ENCODE peak calls at places on chromosomes 13 and 19, in five cellular contexts. N, C, B, M and G are unnamed samples.

GRCh38 chr19:29926031-29926430 is 16.0 kb upstream of the URI1 start:
- ATAC-seq in C (no peak), B (no peak), N (no peak), M (no peak), G (no peak)

GRCh38 chr19:19324059-19324755 is 3.6 kb downstream of the MAU2 start:
- ATAC-seq in N (no peak), C (no peak), B (no peak), M (no peak), G (no peak)

GRCh38 chr13:33817513-33817842 is 471 bp upstream of the RFC3 start:
- ATAC-seq in C (no peak), B (peak; percentile 9), M (no peak), N (no peak), G (peak; percentile 23)

GRCh38 chr13:41402695-41403511 is 54.4 kb upstream of the RGCC start:
- ATAC-seq in B (peak; percentile 86), M (peak; percentile 90), C (peak; percentile 91), N (peak; percentile 92), G (no peak)

GRCh38 chr13:100280681-100281080 is 191.8 kb downstream of the PCCA start:
- ATAC-seq in B (no peak), M (no peak), C (no peak), N (no peak), G (no peak)

GRCh38 chr19:39676004-39676403 is 20.3 kb downstream of the LGALS16 start:
- ATAC-seq in B (no peak), C (no peak), N (no peak), M (no peak), G (no peak)

GRCh38 chr13:72397265-72397664 is 330.2 kb downstream of the MZT1 start:
- ATAC-seq in M (no peak), N (no peak), C (no peak), B (no peak), G (no peak)

GRCh38 chr19:14333101-14333871 is 48.0 kb upstream of the ADGRE5 start:
- ATAC-seq in B (peak; percentile 80), C (peak; percentile 45), N (peak; percentile 97), M (peak; percentile 94), G (peak; percentile 25)

GRCh38 chr13:111396457-111396856 is 76.0 kb downstream of the TEX29 start:
- ATAC-seq in N (no peak), C (no peak), M (no peak), B (no peak), G (no peak)

GRCh38 chr19:10617409-10618121 is 7.8 kb upstream of the SLC44A2 start:
- ATAC-seq in B (peak; percentile 22), M (peak; percentile 17), N (no peak), C (peak; percentile 51), G (no peak)

GRCh38 chr19:47032171-47032811 is 12.7 kb downstream of the NPAS1 start:
- ATAC-seq in B (peak; percentile 68), N (peak; percentile 79), C (peak; percentile 55), M (peak; percentile 64), G (no peak)

GRCh38 chr19:29292146-29292545 is 79.2 kb upstream of the UQCRFS1 start:
- ATAC-seq in B (no peak), M (no peak), N (no peak), C (peak; percentile 56), G (no peak)

GRCh38 chr13:29924482-29924884 is 74.1 kb upstream of the UBL3 start:
- ATAC-seq in M (peak; percentile 62), N (peak; percentile 20), B (no peak), C (no peak), G (no peak)

GRCh38 chr19:28966737-28967401 is 246.1 kb downstream of the UQCRFS1 start:
- ATAC-seq in N (no peak), M (no peak), B (no peak), C (no peak), G (no peak)

GRCh38 chr13:109256866-109257760 is 529.3 kb downstream of the IRS2 start:
- ATAC-seq in B (peak; percentile 75), C (no peak), M (peak; percentile 87), N (no peak), G (peak; percentile 97)

GRCh38 chr13:79779761-79780160 is 298.8 kb downstream of the NDFIP2 start:
- ATAC-seq in C (no peak), B (no peak), N (no peak), M (no peak), G (peak; percentile 87)

GRCh38 chr19:47266401-47266885 is 8.2 kb upstream of the INAFM1 start:
- ATAC-seq in N (no peak), B (no peak), C (no peak), M (no peak), G (no peak)

GRCh38 chr19:4597278-4597974 is 37.9 kb upstream of the SEMA6B start:
- ATAC-seq in N (peak; percentile 47), C (peak; percentile 74), M (no peak), B (peak; percentile 61), G (no peak)

GRCh38 chr13:111005808-111006494 is 91.1 kb upstream of the ANKRD10 start:
- ATAC-seq in N (peak; percentile 56), M (no peak), C (peak; percentile 39), B (peak; percentile 64), G (peak; percentile 59)

DNA sequence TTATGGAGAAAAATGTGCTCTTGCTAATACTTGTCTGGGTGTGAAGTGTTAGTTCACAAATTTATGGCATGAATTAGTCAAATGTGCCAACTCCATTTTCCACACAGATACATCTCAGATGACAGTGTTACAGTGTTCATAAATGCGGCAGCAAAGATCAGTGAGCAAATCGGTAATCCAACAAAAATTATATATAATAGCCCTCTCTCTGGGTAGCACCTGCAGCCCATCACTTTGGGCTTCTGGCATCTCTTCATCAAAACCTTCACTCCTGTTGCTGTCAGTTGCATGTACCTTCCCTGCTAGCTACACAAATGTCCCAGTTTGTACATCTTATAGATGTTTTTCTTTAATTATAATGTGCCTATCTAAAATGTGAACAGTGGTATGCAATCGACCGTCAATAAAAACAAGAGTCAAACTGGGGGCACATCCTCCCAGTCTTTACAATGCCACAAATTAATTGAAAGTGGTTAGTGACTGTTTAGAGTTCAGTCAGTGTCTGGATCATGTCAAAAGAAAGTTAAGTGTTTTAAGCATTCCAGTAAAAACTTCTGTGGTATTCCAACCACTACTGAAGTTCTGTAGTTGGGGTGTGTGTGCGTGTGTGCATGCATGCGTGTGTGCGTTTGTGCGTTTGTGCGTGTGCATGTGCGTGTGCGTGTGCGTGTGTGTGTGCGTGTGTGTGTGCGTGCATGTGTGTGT is 448.9 kb downstream of the DCT start:
- ATAC-seq in N (no peak), M (no peak), C (no peak), B (no peak), G (no peak)
- TF ChIP-seq POLR2AphosphoS5 in N (no peak), M (no peak), C (no peak), B (no peak), G (no peak)

GRCh38 chr19:6238256-6238642 is 41.5 kb downstream of the MLLT1 start:
- ATAC-seq in N (no peak), B (no peak), M (no peak), C (peak; percentile 65), G (no peak)
- H3K4me1 ChIP-seq in N (no peaks in the 10 kb centered on the region), B (peaks cover 8% of the 10 kb centered on the region), M (no peaks in the 10 kb centered on the region), C (peaks cover 73% of the 10 kb centered on the region), G (peaks cover 52% of the 10 kb centered on the region)

DNA sequence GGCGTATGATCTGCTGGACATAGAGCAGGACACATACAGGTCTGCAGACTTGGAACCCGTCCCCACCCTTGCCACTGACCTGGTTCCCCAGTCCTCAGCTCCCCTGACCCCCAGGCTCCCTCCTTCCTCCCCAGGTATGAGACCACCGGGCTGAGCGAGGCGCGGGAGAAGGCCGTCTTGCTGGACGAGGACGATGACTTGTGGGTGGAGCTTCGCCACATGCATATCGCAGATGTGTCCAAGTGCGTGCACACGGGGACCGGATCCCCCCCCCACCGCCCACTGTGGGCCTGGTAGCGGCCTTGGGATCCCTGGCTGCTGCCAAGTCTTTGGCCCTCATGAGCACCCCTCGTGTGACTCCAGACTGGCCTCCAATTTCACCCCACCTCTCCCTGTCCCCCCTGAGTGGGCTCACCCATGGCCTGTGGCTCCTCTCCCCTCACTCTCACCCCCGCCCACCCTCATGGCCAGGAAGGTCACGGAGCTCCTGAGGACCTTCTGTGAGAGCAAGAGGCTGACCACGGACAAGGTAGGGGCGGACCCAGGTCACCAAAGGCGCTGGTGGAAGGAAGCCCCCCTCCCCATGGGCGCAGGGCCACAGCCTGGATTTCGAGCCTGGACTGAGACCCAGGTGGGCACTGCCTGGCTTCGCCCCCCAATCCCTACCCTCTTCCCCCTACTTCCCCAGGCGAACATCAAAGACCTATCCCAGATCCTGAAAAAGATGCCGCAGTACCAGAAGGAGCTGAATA is 5.6 kb downstream of the STXBP2 start:
- ATAC-seq in B (no peak), N (no peak), M (no peak), C (no peak), G (no peak)
- TF ChIP-seq POLR2AphosphoS5 in B (no peak), N (no peak), M (no peak), C (no peak), G (no peak)

GRCh38 chr13:106566682-106567420 is 1.1 kb downstream of the ARGLU1 start:
- ATAC-seq in N (peak; percentile 24), C (peak; percentile 66), B (peak; percentile 17), M (peak; percentile 67), G (peak; percentile 35)
- H3K4me1 ChIP-seq in N (peaks cover 54% of the 10 kb centered on the region), C (no peaks in the 10 kb centered on the region), B (peaks cover 44% of the 10 kb centered on the region), M (peaks cover 36% of the 10 kb centered on the region), G (peaks cover 20% of the 10 kb centered on the region)

GRCh38 chr13:45336025-45336800 is 4.8 kb downstream of the TPT1 start:
- ATAC-seq in B (no peak), C (no peak), M (no peak), N (no peak), G (no peak)

GRCh38 chr13:45332831-45333219 is 8.2 kb downstream of the TPT1 start:
- ATAC-seq in C (peak; percentile 6), M (peak; percentile 8), N (peak; percentile 19), B (peak; percentile 17), G (no peak)

GRCh38 chr13:45335397-45336024 is 5.5 kb downstream of the TPT1 start:
- ATAC-seq in M (no peak), N (peak; percentile 1), C (peak; percentile 9), B (no peak), G (no peak)

GRCh38 chr13:45333251-45333972 is 7.6 kb downstream of the TPT1 start:
- ATAC-seq in M (no peak), N (no peak), C (no peak), B (no peak), G (no peak)

DNA sequence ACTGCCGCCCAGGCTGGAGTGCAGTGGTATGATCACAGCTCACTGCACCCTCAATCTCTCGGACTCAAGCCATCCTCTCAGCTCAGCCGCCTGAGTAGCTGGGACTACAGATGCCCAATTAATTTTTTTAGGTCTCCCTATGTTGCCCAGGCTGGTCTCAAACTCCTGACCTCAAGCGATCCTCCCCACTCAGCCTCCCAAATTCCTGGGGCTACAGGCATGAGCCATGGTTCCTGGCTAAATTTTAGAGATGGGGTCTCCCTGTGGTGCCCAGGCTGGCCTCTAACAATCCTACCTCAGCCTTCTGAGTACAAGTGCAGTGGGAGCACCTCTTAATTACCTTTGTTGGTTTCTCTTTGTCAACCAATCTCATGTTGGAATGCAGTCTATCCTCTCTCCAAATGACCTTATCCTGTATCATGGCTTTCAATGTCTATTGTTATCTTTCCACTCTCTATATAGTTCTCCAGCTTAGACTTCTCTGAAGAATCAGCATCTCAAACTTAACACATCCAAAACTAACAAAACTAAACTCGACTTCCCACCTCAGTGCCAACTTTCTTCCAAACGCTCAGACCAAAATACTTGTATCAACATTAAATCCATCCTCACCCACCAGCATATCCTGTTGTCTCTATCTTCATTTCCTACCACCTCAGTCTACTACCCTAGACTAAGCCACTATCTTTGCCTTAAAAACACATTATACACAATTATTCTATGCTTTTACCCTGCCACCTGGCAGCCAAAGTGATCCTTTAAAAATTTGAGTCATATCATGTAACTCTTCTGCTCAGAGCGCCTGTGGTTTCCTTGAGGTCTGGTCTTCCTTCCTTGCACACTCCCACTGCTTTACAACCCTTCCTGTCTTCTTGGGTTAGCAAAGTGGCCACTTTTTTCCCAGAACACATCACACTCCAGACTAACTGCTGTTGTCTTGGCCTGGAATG is 6.7 kb downstream of the TPT1 start:
- ATAC-seq in C (peak; percentile 30), N (peak; percentile 6), B (peak; percentile 10), M (no peak), G (no peak)
- TF ChIP-seq POLR2AphosphoS5 in C (no peak), N (peak; percentile 60), B (peak; percentile 11), M (peak; percentile 24), G (no peak)